ENCODE peak calls at places on chromosome 17, in eight cellular contexts. One of them, this sample, is unnamed.
A peak's percentile ranks its signal among the peaks of the same experiment; 100 is the strongest.

GRCh38 chr17:73798111-73798748 is 154.0 kb upstream of the SDK2 start:
- ATAC-seq in upper lobe of right lung: no peak
- ATAC-seq in K562: no peak
- ATAC-seq in CD4-positive, alpha-beta T cell: no peak
- ATAC-seq in left lung: peak; percentile 86
- ATAC-seq in naive thymus-derived CD4-positive, alpha-beta T cell: no peak
- ATAC-seq in body of pancreas: peak; percentile 60
- ATAC-seq in aorta: peak; percentile 70
- ATAC-seq in this sample: peak; percentile 51

GRCh38 chr17:34596897-34597296 is 17.5 kb downstream of the TMEM132E start:
- ATAC-seq in upper lobe of right lung: no peak
- ATAC-seq in K562: no peak
- ATAC-seq in CD4-positive, alpha-beta T cell: no peak
- ATAC-seq in left lung: no peak
- ATAC-seq in naive thymus-derived CD4-positive, alpha-beta T cell: no peak
- ATAC-seq in body of pancreas: no peak
- ATAC-seq in aorta: no peak
- ATAC-seq in this sample: no peak

GRCh38 chr17:46935658-46936266 is 12.8 kb downstream of the GOSR2 start:
- ATAC-seq in upper lobe of right lung: peak; percentile 68
- ATAC-seq in K562: peak; percentile 91
- ATAC-seq in CD4-positive, alpha-beta T cell: no peak
- ATAC-seq in left lung: no peak
- ATAC-seq in naive thymus-derived CD4-positive, alpha-beta T cell: no peak
- ATAC-seq in body of pancreas: no peak
- ATAC-seq in aorta: peak; percentile 33
- ATAC-seq in this sample: peak; percentile 73

GRCh38 chr17:73646409-73647305 is 2.4 kb upstream of the SDK2 start:
- ATAC-seq in upper lobe of right lung: no peak
- ATAC-seq in K562: peak; percentile 70
- ATAC-seq in CD4-positive, alpha-beta T cell: peak; percentile 45
- ATAC-seq in left lung: no peak
- ATAC-seq in naive thymus-derived CD4-positive, alpha-beta T cell: peak; percentile 50
- ATAC-seq in body of pancreas: no peak
- ATAC-seq in aorta: no peak
- ATAC-seq in this sample: no peak

GRCh38 chr17:68461589-68461988 is 4.3 kb upstream of the WIPI1 start:
- ATAC-seq in upper lobe of right lung: no peak
- ATAC-seq in K562: no peak
- ATAC-seq in CD4-positive, alpha-beta T cell: no peak
- ATAC-seq in left lung: no peak
- ATAC-seq in naive thymus-derived CD4-positive, alpha-beta T cell: no peak
- ATAC-seq in body of pancreas: no peak
- ATAC-seq in aorta: no peak
- ATAC-seq in this sample: no peak

GRCh38 chr17:38912221-38912813 is 13.1 kb upstream of the LASP1NB start:
- ATAC-seq in upper lobe of right lung: peak; percentile 42
- ATAC-seq in K562: no peak
- ATAC-seq in CD4-positive, alpha-beta T cell: no peak
- ATAC-seq in left lung: no peak
- ATAC-seq in naive thymus-derived CD4-positive, alpha-beta T cell: no peak
- ATAC-seq in body of pancreas: peak; percentile 89
- ATAC-seq in aorta: peak; percentile 51
- ATAC-seq in this sample: peak; percentile 69

GRCh38 chr17:38892083-38892482 is 22.2 kb downstream of the LASP1 start:
- ATAC-seq in upper lobe of right lung: no peak
- ATAC-seq in K562: no peak
- ATAC-seq in CD4-positive, alpha-beta T cell: no peak
- ATAC-seq in left lung: no peak
- ATAC-seq in naive thymus-derived CD4-positive, alpha-beta T cell: no peak
- ATAC-seq in body of pancreas: no peak
- ATAC-seq in aorta: no peak
- ATAC-seq in this sample: no peak

GRCh38 chr17:79607941-79608728 is 2.7 kb downstream of the RBFOX3 start:
- ATAC-seq in upper lobe of right lung: peak; percentile 62
- ATAC-seq in K562: peak; percentile 89
- ATAC-seq in CD4-positive, alpha-beta T cell: no peak
- ATAC-seq in left lung: peak; percentile 79
- ATAC-seq in naive thymus-derived CD4-positive, alpha-beta T cell: no peak
- ATAC-seq in body of pancreas: no peak
- ATAC-seq in aorta: no peak
- ATAC-seq in this sample: peak; percentile 62

GRCh38 chr17:64162575-64162974 is 32.6 kb upstream of the ERN1 start:
- ATAC-seq in upper lobe of right lung: no peak
- ATAC-seq in K562: no peak
- ATAC-seq in CD4-positive, alpha-beta T cell: no peak
- ATAC-seq in left lung: no peak
- ATAC-seq in naive thymus-derived CD4-positive, alpha-beta T cell: no peak
- ATAC-seq in body of pancreas: no peak
- ATAC-seq in aorta: no peak
- ATAC-seq in this sample: no peak

GRCh38 chr17:60941028-60941427 is 263.4 kb downstream of the BCAS3 start:
- ATAC-seq in upper lobe of right lung: peak; percentile 81
- ATAC-seq in K562: no peak
- ATAC-seq in CD4-positive, alpha-beta T cell: no peak
- ATAC-seq in left lung: peak; percentile 81
- ATAC-seq in naive thymus-derived CD4-positive, alpha-beta T cell: no peak
- ATAC-seq in body of pancreas: peak; percentile 35
- ATAC-seq in aorta: peak; percentile 83
- ATAC-seq in this sample: peak; percentile 71

GRCh38 chr17:2981325-2981724 is 82.1 kb downstream of the OR1D5 start:
- ATAC-seq in upper lobe of right lung: no peak
- ATAC-seq in K562: no peak
- ATAC-seq in CD4-positive, alpha-beta T cell: no peak
- ATAC-seq in left lung: no peak
- ATAC-seq in naive thymus-derived CD4-positive, alpha-beta T cell: no peak
- ATAC-seq in body of pancreas: no peak
- ATAC-seq in aorta: no peak
- ATAC-seq in this sample: no peak

GRCh38 chr17:9170336-9170735 is 149.0 kb downstream of the NTN1 start:
- ATAC-seq in upper lobe of right lung: no peak
- ATAC-seq in K562: no peak
- ATAC-seq in CD4-positive, alpha-beta T cell: no peak
- ATAC-seq in left lung: no peak
- ATAC-seq in naive thymus-derived CD4-positive, alpha-beta T cell: no peak
- ATAC-seq in body of pancreas: no peak
- ATAC-seq in aorta: no peak
- ATAC-seq in this sample: no peak

GRCh38 chr17:49667854-49668253 is 10.0 kb downstream of the SPOP start:
- ATAC-seq in upper lobe of right lung: peak; percentile 81
- ATAC-seq in K562: no peak
- ATAC-seq in CD4-positive, alpha-beta T cell: no peak
- ATAC-seq in left lung: peak; percentile 86
- ATAC-seq in naive thymus-derived CD4-positive, alpha-beta T cell: peak; percentile 27
- ATAC-seq in body of pancreas: no peak
- ATAC-seq in aorta: no peak
- ATAC-seq in this sample: no peak

GRCh38 chr17:12958786-12959185 is 59.0 kb downstream of the ELAC2 start:
- ATAC-seq in upper lobe of right lung: no peak
- ATAC-seq in K562: no peak
- ATAC-seq in CD4-positive, alpha-beta T cell: no peak
- ATAC-seq in left lung: no peak
- ATAC-seq in naive thymus-derived CD4-positive, alpha-beta T cell: no peak
- ATAC-seq in body of pancreas: no peak
- ATAC-seq in aorta: no peak
- ATAC-seq in this sample: no peak

GRCh38 chr17:35991075-35991474 is 4.5 kb upstream of the CCL14 start:
- ATAC-seq in upper lobe of right lung: no peak
- ATAC-seq in K562: no peak
- ATAC-seq in CD4-positive, alpha-beta T cell: no peak
- ATAC-seq in left lung: no peak
- ATAC-seq in naive thymus-derived CD4-positive, alpha-beta T cell: no peak
- ATAC-seq in body of pancreas: no peak
- ATAC-seq in aorta: no peak
- ATAC-seq in this sample: no peak

GRCh38 chr17:63039899-63040602 is 74.0 kb downstream of the TANC2 start:
- ATAC-seq in upper lobe of right lung: peak; percentile 45
- ATAC-seq in K562: no peak
- ATAC-seq in CD4-positive, alpha-beta T cell: no peak
- ATAC-seq in left lung: peak; percentile 90
- ATAC-seq in naive thymus-derived CD4-positive, alpha-beta T cell: no peak
- ATAC-seq in body of pancreas: no peak
- ATAC-seq in aorta: no peak
- ATAC-seq in this sample: no peak

GRCh38 chr17:35708149-35708548 is 23.3 kb upstream of the RASL10B start:
- ATAC-seq in upper lobe of right lung: no peak
- ATAC-seq in K562: peak; percentile 67
- ATAC-seq in CD4-positive, alpha-beta T cell: peak; percentile 61
- ATAC-seq in left lung: no peak
- ATAC-seq in naive thymus-derived CD4-positive, alpha-beta T cell: no peak
- ATAC-seq in body of pancreas: no peak
- ATAC-seq in aorta: no peak
- ATAC-seq in this sample: no peak

GRCh38 chr17:16820161-16820877 is 130.3 kb downstream of the CCDC144A start:
- ATAC-seq in upper lobe of right lung: peak; percentile 5
- ATAC-seq in K562: no peak
- ATAC-seq in CD4-positive, alpha-beta T cell: no peak
- ATAC-seq in left lung: peak; percentile 71
- ATAC-seq in naive thymus-derived CD4-positive, alpha-beta T cell: no peak
- ATAC-seq in body of pancreas: no peak
- ATAC-seq in aorta: peak; percentile 57
- ATAC-seq in this sample: no peak

GRCh38 chr17:63440770-63441335 is 5.3 kb downstream of the CYB561 start:
- ATAC-seq in upper lobe of right lung: no peak
- ATAC-seq in K562: no peak
- ATAC-seq in CD4-positive, alpha-beta T cell: no peak
- ATAC-seq in left lung: no peak
- ATAC-seq in naive thymus-derived CD4-positive, alpha-beta T cell: no peak
- ATAC-seq in body of pancreas: no peak
- ATAC-seq in aorta: no peak
- ATAC-seq in this sample: no peak

GRCh38 chr17:73827627-73828241 is 183.5 kb upstream of the SDK2 start:
- ATAC-seq in upper lobe of right lung: peak; percentile 83
- ATAC-seq in K562: no peak
- ATAC-seq in CD4-positive, alpha-beta T cell: peak; percentile 86
- ATAC-seq in left lung: peak; percentile 85
- ATAC-seq in naive thymus-derived CD4-positive, alpha-beta T cell: peak; percentile 67
- ATAC-seq in body of pancreas: no peak
- ATAC-seq in aorta: no peak
- ATAC-seq in this sample: no peak

GRCh38 chr17:31398381-31399275 is 7.2 kb downstream of the RAB11FIP4 start:
- ATAC-seq in upper lobe of right lung: peak; percentile 63
- ATAC-seq in K562: no peak
- ATAC-seq in CD4-positive, alpha-beta T cell: no peak
- ATAC-seq in left lung: no peak
- ATAC-seq in naive thymus-derived CD4-positive, alpha-beta T cell: peak; percentile 41
- ATAC-seq in body of pancreas: no peak
- ATAC-seq in aorta: no peak
- ATAC-seq in this sample: no peak

GRCh38 chr17:75241502-75241901 is 19.9 kb downstream of the GGA3 start:
- ATAC-seq in upper lobe of right lung: no peak
- ATAC-seq in K562: no peak
- ATAC-seq in CD4-positive, alpha-beta T cell: no peak
- ATAC-seq in left lung: no peak
- ATAC-seq in naive thymus-derived CD4-positive, alpha-beta T cell: no peak
- ATAC-seq in body of pancreas: no peak
- ATAC-seq in aorta: no peak
- ATAC-seq in this sample: no peak
- H3K27ac ChIP-seq in upper lobe of right lung: peak overlapping the region; percentile 24
- H3K27ac ChIP-seq in K562: no peak overlapping the region
- H3K27ac ChIP-seq in CD4-positive, alpha-beta T cell: no peak overlapping the region
- H3K27ac ChIP-seq in left lung: no peak overlapping the region
- H3K27ac ChIP-seq in naive thymus-derived CD4-positive, alpha-beta T cell: no peak overlapping the region
- H3K27ac ChIP-seq in body of pancreas: no peak overlapping the region
- H3K27ac ChIP-seq in aorta: no peak overlapping the region
- H3K27ac ChIP-seq in this sample: peak overlapping the region; percentile 64

DNA sequence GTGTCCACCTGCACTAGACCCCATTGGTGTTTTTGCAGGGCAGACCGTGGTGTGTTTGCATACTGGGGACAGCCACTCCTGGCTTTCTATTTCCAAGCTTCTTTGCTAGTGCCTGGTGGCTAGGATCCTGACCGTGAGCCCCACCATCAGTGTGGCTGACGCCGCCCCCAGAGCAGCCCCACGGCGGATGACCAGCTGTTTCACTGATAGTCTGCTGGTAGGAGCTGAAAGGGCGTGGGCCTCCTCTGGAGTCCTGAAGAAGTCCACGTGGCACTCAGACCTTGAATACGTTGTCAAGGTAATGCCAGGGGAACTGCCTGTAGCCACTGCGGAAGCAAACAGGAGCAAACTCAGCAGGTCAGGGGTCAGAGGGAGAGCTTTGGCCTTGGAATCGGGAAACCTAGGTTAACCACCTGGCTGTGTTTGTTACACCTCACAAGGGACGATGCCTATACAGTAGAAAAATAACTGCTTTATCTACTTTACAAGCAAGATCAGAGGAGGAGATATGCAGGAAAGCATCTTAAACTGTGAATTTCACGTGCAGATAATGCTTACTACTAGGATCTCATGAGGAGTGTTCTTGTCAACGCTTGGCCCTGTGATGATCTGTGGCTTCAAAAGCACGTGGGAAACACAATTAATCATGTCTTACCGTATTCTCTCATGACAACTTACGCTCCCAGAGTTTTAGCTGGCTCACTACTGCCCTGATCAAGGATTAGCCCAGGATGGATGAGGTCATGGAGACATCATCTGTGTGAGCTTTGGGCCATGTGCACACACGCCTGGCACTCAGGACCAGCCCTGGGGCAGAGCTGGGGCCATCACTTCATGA is 30.2 kb downstream of the ALDH3A2 start:
- ATAC-seq in upper lobe of right lung: no peak
- ATAC-seq in K562: no peak
- ATAC-seq in CD4-positive, alpha-beta T cell: no peak
- ATAC-seq in left lung: no peak
- ATAC-seq in naive thymus-derived CD4-positive, alpha-beta T cell: no peak
- ATAC-seq in body of pancreas: no peak
- ATAC-seq in aorta: no peak
- ATAC-seq in this sample: no peak
- H3K9me3 ChIP-seq in upper lobe of right lung: no peaks in the 10 kb centered on the region
- H3K9me3 ChIP-seq in K562: no peaks in the 10 kb centered on the region
- H3K9me3 ChIP-seq in CD4-positive, alpha-beta T cell: no peaks in the 10 kb centered on the region
- H3K9me3 ChIP-seq in left lung: no peaks in the 10 kb centered on the region
- H3K9me3 ChIP-seq in naive thymus-derived CD4-positive, alpha-beta T cell: no peaks in the 10 kb centered on the region
- H3K9me3 ChIP-seq in body of pancreas: no peaks in the 10 kb centered on the region
- H3K9me3 ChIP-seq in aorta: no peaks in the 10 kb centered on the region
- H3K9me3 ChIP-seq in this sample: no peaks in the 10 kb centered on the region

GRCh38 chr17:66655461-66655860 is 179.5 kb upstream of the CACNG5 start:
- ATAC-seq in upper lobe of right lung: no peak
- ATAC-seq in K562: no peak
- ATAC-seq in CD4-positive, alpha-beta T cell: no peak
- ATAC-seq in left lung: no peak
- ATAC-seq in naive thymus-derived CD4-positive, alpha-beta T cell: no peak
- ATAC-seq in body of pancreas: no peak
- ATAC-seq in aorta: no peak
- ATAC-seq in this sample: no peak
- H3K27ac ChIP-seq in upper lobe of right lung: no peak overlapping the region
- H3K27ac ChIP-seq in K562: no peak overlapping the region
- H3K27ac ChIP-seq in CD4-positive, alpha-beta T cell: no peak overlapping the region
- H3K27ac ChIP-seq in left lung: no peak overlapping the region
- H3K27ac ChIP-seq in naive thymus-derived CD4-positive, alpha-beta T cell: no peak overlapping the region
- H3K27ac ChIP-seq in body of pancreas: no peak overlapping the region
- H3K27ac ChIP-seq in aorta: no peak overlapping the region
- H3K27ac ChIP-seq in this sample: no peak overlapping the region

DNA sequence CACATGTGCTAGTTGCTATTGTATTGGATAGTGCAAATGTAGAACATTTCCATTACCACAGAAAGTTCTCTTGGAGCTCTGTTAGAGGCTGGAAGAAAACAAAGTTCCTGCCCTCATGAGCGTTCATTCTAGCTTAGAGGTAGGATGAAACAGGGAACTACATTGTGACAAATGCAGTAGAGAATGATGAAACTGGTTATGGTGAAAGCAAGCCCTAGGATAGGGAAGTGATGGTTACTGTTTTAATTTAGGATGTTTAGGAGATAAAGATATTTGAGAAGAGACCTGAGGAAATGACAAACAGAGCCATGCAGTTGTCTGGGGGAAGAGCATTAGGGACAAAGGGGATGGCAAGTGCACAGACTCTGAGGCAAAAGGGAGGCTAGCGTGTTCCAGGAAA is 50.7 kb downstream of the AATF start:
- ATAC-seq in upper lobe of right lung: peak; percentile 74
- ATAC-seq in K562: no peak
- ATAC-seq in CD4-positive, alpha-beta T cell: no peak
- ATAC-seq in left lung: peak; percentile 27
- ATAC-seq in naive thymus-derived CD4-positive, alpha-beta T cell: peak; percentile 64
- ATAC-seq in body of pancreas: no peak
- ATAC-seq in aorta: no peak
- ATAC-seq in this sample: no peak
- H3K9me3 ChIP-seq in upper lobe of right lung: no peaks in the 10 kb centered on the region
- H3K9me3 ChIP-seq in K562: no peaks in the 10 kb centered on the region
- H3K9me3 ChIP-seq in CD4-positive, alpha-beta T cell: peaks cover 8% of the 10 kb centered on the region
- H3K9me3 ChIP-seq in left lung: no peaks in the 10 kb centered on the region
- H3K9me3 ChIP-seq in naive thymus-derived CD4-positive, alpha-beta T cell: no peaks in the 10 kb centered on the region
- H3K9me3 ChIP-seq in body of pancreas: no peaks in the 10 kb centered on the region
- H3K9me3 ChIP-seq in aorta: peaks cover 3% of the 10 kb centered on the region
- H3K9me3 ChIP-seq in this sample: no peaks in the 10 kb centered on the region